ENCODE peak calls at places on chromosomes 13 and 19, in ten cellular contexts. H is GM23248, P is AG04450, L is tibial nerve, A is iPS DF 6.9, Z is brain microvascular endothelial cell, K is left ventricle myocardium inferior, R is SK-N-SH, X is neural progenitor cell, Y is mesenchymal stem cell. W is an unnamed sample.

GRCh38 chr13:113117335-113117872 is 5.2 kb upstream of the F10 start:
- DNase-seq in R (no peak), L (no peak), H (peak; percentile 50), K (no peak), Z (no peak), A (no peak), Y (no peak), P (no peak), X (no peak), W (peak; percentile 4)

GRCh38 chr19:55133639-55134444 is 15.2 kb downstream of the TNNT1 start:
- DNase-seq in L (no peak), A (no peak), Y (no peak), H (no peak), R (no peak), K (no peak), P (no peak), X (no peak), Z (no peak), W (no peak)

GRCh38 chr13:84121456-84121855 is 239.2 kb upstream of the SLITRK1 start:
- DNase-seq in K (no peak), H (no peak), R (no peak), A (no peak), L (no peak), P (no peak), Y (no peak), Z (peak; percentile 6), X (peak; percentile 40), W (no peak)

GRCh38 chr13:20181180-20181579 is 11.6 kb downstream of the GJB2 start:
- DNase-seq in R (no peak), P (no peak), L (no peak), K (no peak), Z (no peak), H (no peak), Y (no peak), X (no peak), A (no peak), W (no peak)

GRCh38 chr19:11942843-11943108 is 17.9 kb downstream of the ZNF700 start:
- DNase-seq in K (no peak), X (no peak), Z (no peak), L (no peak), H (no peak), R (no peak), P (no peak), Y (no peak), A (no peak), W (no peak)

GRCh38 chr19:5644051-5644450 is 21.2 kb downstream of the SAFB start:
- DNase-seq in X (no peak), P (no peak), L (no peak), A (no peak), R (no peak), Z (no peak), Y (no peak), H (peak; percentile 50), K (no peak), W (no peak)

GRCh38 chr13:111599791-111600190 is 279.3 kb downstream of the TEX29 start:
- DNase-seq in Z (no peak), H (no peak), A (no peak), R (no peak), L (no peak), X (no peak), Y (no peak), K (no peak), P (no peak), W (no peak)

GRCh38 chr13:80979035-80979641 is 638.2 kb upstream of the SPRY2 start:
- DNase-seq in L (peak; percentile 18), P (peak; percentile 15), Z (peak; percentile 63), R (peak; percentile 59), K (no peak), A (peak; percentile 50), H (peak; percentile 65), X (peak; percentile 74), Y (peak; percentile 73), W (peak; percentile 54)

GRCh38 chr13:91072511-91072910 is 275.0 kb upstream of the MIR17HG start:
- DNase-seq in Z (no peak), A (no peak), P (no peak), K (no peak), L (no peak), H (no peak), X (no peak), R (no peak), Y (no peak), W (no peak)

DNA sequence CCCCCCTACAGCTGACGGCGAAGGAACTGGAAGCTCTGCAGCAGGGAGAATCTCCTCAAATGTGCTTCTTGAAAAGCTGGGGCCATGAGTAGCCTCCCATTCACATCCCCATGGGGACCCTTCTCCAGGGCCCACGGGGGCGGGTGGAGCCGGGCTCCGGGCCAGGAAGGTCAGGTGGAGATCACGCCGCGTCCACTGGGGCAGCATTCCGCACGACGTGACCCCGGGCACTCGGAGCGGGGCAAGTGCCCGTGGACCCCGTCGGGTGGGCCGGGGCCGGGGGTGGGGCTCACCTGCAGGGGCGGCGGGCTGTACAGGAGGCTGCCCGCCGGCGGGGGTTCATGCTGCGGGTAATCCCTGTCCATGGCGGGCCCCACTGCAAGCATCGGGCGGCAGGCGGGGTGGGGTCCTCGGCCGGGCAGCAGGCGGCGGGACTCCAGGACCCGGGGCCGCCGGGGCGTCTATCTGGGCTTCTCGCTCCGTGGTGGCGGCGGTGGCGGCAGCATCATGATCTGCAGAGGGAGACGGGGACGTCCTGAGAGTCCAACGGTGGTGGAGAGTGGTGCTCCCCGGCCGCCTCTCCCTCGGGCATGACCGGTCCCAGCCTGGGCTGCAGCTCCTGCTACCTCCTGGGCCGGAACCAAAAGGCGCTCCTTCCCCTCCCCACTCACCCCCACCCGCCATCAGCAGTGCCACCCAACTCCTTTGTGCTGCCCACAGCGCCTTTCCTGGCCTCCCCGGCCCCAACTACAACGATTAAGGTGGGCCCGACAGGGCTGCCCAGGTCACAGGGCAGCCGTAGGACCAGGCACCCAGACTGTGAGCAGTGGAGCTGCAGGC is 20.0 kb downstream of the SBNO2 start:
- DNase-seq in R (no peak), Y (no peak), P (no peak), Z (no peak), H (no peak), K (no peak), A (no peak), X (no peak), L (no peak), W (no peak)
- H3K4me3 ChIP-seq in R (no peak overlapping the region), Y (no peak overlapping the region), P (peak overlapping the region; percentile 38), Z (no peak overlapping the region), H (peak overlapping the region; percentile 67), K (peak overlapping the region; percentile 55), A (no peak overlapping the region), X (no peak overlapping the region), L (peak overlapping the region; percentile 7), W (no peak overlapping the region)

DNA sequence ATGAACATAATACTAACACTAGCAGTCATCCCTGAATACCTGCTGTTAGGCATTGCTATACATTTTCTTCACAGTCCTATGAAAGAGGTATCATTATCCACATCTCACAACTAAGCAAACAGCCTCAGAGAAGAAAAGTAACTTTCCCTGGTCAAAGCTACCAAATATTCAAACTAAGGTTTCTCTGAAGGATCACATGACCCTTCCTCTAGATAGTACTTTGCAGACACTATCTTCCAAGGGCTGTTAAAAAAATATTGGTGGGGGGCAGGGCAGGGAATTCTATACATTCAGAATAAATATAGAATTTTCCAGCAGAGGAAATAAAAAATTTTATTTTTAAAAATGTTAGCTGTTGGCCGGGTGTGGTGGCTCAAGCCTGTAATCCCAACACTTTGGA is 3.1 kb downstream of the SLC25A30 start:
- DNase-seq in A (no peak), H (no peak), K (no peak), P (no peak), R (no peak), X (no peak), Y (no peak), L (no peak), Z (no peak), W (no peak)
- H3K4me3 ChIP-seq in A (no peak overlapping the region), H (peak overlapping the region; percentile 68), K (peak overlapping the region; percentile 89), P (no peak overlapping the region), R (no peak overlapping the region), X (no peak overlapping the region), Y (no peak overlapping the region), L (peak overlapping the region; percentile 11), Z (no peak overlapping the region), W (no peak overlapping the region)

DNA sequence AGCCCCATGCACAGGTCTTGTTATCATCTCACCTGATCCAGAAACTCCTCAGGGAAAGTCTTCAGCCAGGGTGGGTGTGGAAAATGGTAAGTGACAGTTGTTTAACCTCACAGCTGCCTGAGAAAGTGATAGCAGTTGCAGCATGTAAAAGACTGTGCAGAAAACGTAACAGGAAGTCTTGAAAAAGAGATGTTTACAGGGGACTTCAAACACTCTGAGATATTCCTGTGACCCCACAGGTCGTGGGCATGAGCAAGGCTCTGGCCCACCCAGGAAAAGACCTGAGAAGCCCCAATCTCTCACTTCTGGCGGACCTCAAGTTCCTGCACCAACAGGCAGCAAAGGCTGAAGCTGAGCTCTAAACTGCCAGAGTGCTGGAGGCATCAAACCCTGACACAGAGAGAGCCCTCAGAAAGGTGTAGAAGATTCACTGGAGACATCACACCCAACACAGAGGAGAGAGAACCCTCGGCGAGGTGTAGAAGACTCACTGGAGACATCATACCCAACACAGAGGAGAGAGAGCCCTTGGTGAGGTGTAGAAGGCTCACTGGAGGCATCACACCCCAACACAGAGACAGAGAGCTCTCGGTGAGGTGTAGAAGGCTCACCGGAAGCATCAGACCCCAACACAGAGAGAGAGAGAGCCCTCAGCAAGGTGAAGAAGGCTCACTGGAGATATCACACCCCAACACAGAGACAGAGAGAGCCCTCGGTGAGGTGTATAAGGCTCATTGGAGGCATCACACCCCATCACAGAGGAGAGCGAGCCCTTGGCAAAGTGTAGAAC is 826.7 kb downstream of the UQCRFS1 start:
- DNase-seq in A (no peak), P (no peak), L (no peak), K (no peak), Y (no peak), R (no peak), X (no peak), H (no peak), Z (no peak), W (no peak)
- H3K4me3 ChIP-seq in A (no peak overlapping the region), P (no peak overlapping the region), L (no peak overlapping the region), K (no peak overlapping the region), Y (no peak overlapping the region), R (no peak overlapping the region), X (no peak overlapping the region), H (no peak overlapping the region), Z (no peak overlapping the region), W (no peak overlapping the region)

GRCh38 chr19:38018694-38019426 is 111.9 kb downstream of the SIPA1L3 start:
- DNase-seq in P (no peak), R (no peak), H (no peak), L (no peak), Z (no peak), A (no peak), Y (no peak), X (no peak), K (no peak), W (no peak)

GRCh38 chr19:38017504-38018150 is 110.6 kb downstream of the SIPA1L3 start:
- DNase-seq in A (no peak), Y (no peak), X (no peak), P (no peak), Z (no peak), H (no peak), L (no peak), R (no peak), K (no peak), W (no peak)

GRCh38 chr19:38020331-38020730 is 113.3 kb downstream of the SIPA1L3 start:
- DNase-seq in X (no peak), K (no peak), L (no peak), H (no peak), Z (no peak), Y (no peak), R (no peak), P (no peak), A (no peak), W (no peak)

GRCh38 chr19:38021356-38021755 is 114.3 kb downstream of the SIPA1L3 start:
- DNase-seq in P (no peak), L (no peak), R (no peak), X (no peak), Z (no peak), Y (no peak), K (no peak), A (no peak), H (peak; percentile 61), W (no peak)

GRCh38 chr19:38019427-38019724 is 112.4 kb downstream of the SIPA1L3 start:
- DNase-seq in L (no peak), Y (no peak), X (no peak), H (no peak), P (no peak), Z (no peak), R (no peak), A (no peak), K (no peak), W (no peak)
- H3K4me3 ChIP-seq in L (no peak overlapping the region), Y (no peak overlapping the region), X (no peak overlapping the region), H (no peak overlapping the region), P (no peak overlapping the region), Z (no peak overlapping the region), R (no peak overlapping the region), A (no peak overlapping the region), K (no peak overlapping the region), W (no peak overlapping the region)